ENCODE peak calls at places on chromosomes 3 and 15, in seven cellular contexts. F is GM13977, B is HCT116, X is mammary epithelial cell, R is progenitor cell of endocrine pancreas, D is prostate gland, Z is ascending aorta. L is an unnamed sample.

GRCh38 chr15:73937726-73938125 is 11.5 kb downstream of the LOXL1 start:
- DNase-seq in R (no peak), Z (no peak), F (no peak), B (no peak), X (no peak), D (no peak), L (no peak)

GRCh38 chr3:39637807-39638206 is 170.3 kb downstream of the MOBP start:
- DNase-seq in F (no peak), X (peak; percentile 63), D (no peak), B (peak; percentile 31), Z (no peak), R (no peak), L (no peak)

GRCh38 chr15:32659340-32659831 is 17.9 kb downstream of the SCG5 start:
- DNase-seq in R (no peak), Z (peak; percentile 78), D (peak; percentile 68), X (peak; percentile 88), B (no peak), F (no peak), L (no peak)

GRCh38 chr3:139937674-139938279 is 2.8 kb downstream of the CLSTN2 start:
- DNase-seq in X (peak; percentile 31), B (peak; percentile 19), Z (no peak), R (no peak), F (peak; percentile 58), D (no peak), L (peak; percentile 61)

GRCh38 chr15:39016706-39017105 is 452.1 kb upstream of the RASGRP1 start:
- DNase-seq in F (no peak), R (no peak), B (no peak), Z (no peak), X (no peak), D (no peak), L (no peak)

GRCh38 chr3:134353171-134353825 is 20.9 kb downstream of the AMOTL2 start:
- DNase-seq in B (no peak), Z (no peak), R (no peak), F (no peak), X (no peak), D (no peak), L (no peak)

GRCh38 chr3:87225659-87226058 is 1.4 kb upstream of the CHMP2B start:
- DNase-seq in Z (peak; percentile 65), F (no peak), R (no peak), X (no peak), B (no peak), D (no peak), L (no peak)

GRCh38 chr15:68823561-68823960 is 2.9 kb upstream of the ANP32A start:
- DNase-seq in X (no peak), F (no peak), Z (no peak), R (no peak), D (no peak), B (no peak), L (no peak)

GRCh38 chr15:71093089-71094024 is 21.9 kb upstream of the THSD4 start:
- DNase-seq in R (no peak), X (peak; percentile 93), F (no peak), Z (no peak), B (peak; percentile 74), D (peak; percentile 74), L (no peak)

GRCh38 chr3:175075269-175075668 is 216.1 kb downstream of the NAALADL2 start:
- DNase-seq in Z (no peak), D (no peak), R (no peak), X (peak; percentile 11), F (no peak), B (no peak), L (no peak)
- TF ChIP-seq CTCF in Z (no peak), D (no peak), R (no peak), X (no peak), F (no peak), B (no peak), L (no peak)

DNA sequence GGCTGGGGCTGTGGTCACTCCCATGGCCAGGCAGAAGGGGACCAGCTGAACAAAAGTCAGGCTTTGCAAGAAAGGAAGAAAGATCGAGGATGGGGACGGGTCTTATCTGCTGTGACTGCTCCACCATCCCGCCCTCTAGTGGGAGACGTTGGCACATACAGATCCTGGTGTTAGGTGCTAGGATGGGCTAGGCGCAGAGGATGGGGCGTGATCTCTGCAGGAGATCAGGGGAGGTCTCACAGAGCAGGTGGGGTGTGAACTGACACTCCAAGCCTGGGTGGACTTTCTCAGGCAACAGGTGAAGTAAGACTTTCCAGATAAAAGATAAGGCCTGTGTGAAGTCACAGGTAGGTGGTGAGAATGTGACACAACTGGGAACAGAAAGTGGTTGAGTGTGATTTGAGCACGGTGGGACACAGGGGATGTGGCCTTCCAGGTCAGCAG is 141.9 kb upstream of the SMAD3 start:
- DNase-seq in D (no peak), Z (no peak), R (no peak), B (peak; percentile 37), X (no peak), F (no peak), L (peak; percentile 16)
- TF ChIP-seq CTCF in D (peak; percentile 26), Z (peak; percentile 23), R (peak; percentile 63), B (peak; percentile 63), X (no peak), F (peak; percentile 54), L (peak; percentile 31)

DNA sequence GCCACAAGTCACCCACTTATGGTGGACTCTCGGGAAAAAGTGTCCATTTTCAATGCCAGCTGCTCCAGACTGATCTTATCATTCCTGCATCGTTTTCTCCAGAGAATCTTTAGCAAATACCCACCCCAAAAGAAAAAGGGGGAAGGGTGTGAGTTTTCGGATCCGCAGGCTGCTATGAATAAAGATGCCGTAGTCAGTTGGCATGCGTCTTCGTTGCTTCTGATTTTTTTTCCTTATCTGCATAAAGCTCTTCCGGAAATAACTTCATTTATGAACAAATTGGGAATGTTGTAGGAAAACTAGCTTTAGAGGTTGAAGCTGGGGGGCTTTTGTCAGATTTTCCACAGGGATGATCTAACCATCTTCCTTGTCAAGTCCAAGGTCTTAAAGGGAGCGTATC is 22.4 kb upstream of the VILL start:
- DNase-seq in X (no peak), F (no peak), Z (no peak), D (no peak), R (no peak), B (no peak), L (no peak)
- TF ChIP-seq CTCF in X (no peak), F (no peak), Z (no peak), D (no peak), R (no peak), B (no peak), L (no peak)

GRCh38 chr3:126845910-126846309 is 137.0 kb upstream of the PLXNA1 start:
- DNase-seq in D (no peak), X (no peak), B (no peak), R (no peak), F (no peak), Z (no peak), L (no peak)
- TF ChIP-seq CTCF in D (no peak), X (no peak), B (no peak), R (no peak), F (no peak), Z (no peak), L (no peak)

DNA sequence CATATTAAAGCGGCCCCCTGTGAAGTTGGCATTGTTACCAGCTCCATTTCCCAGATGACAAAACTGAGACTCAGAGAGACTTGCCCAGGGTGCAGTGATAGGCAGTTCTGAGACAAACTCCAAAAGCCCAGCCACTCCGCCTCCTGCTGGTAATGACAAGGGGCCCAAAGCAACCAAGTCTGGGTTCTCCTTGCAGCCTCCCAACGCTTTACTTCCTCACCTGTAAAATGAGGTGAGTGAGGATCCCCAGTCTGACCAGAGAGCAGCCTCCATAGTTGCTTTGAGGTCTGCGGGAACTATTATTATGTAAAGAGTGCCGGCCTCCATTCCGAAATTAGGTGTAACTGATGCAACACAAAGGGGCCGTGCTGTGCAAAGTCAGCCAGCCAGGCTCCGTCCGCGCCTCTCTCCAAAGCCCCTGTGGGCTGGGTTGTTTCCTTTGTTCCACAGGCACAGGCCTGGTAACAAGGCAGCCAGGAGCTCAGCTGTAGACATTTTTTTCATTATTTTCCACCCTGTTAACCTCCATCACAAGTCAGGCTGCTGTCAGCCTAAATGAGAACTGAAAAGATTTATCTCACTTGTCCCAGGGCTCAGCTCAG is 139.1 kb upstream of the RAD18 start:
- DNase-seq in B (no peak), R (no peak), D (no peak), X (no peak), Z (no peak), F (no peak), L (no peak)
- TF ChIP-seq CTCF in B (no peak), R (no peak), D (no peak), X (no peak), Z (no peak), F (no peak), L (no peak)

DNA sequence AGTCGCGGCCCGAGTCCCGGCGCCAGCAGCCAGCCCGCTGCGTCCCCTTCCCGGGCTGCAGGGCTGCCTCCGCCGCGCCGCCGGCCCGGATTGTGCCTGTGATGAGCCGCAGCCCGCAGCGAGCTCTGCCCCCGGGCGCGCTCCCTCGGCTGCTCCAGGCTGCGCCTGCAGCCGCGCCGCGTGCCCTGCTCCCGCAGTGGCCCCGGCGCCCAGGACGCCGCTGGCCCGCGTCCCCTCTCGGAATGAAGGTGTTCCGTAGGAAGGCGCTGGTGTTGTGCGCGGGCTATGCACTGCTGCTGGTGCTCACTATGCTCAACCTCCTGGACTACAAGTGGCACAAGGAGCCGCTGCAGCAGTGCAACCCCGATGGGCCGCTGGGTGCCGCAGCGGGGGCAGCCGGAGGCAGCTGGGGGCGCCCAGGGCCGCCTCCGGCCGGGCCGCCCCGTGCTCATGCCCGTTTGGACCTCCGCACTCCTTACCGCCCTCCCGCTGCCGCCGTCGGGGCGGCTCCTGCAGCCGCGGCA is 1.2 kb downstream of the CHST2 start:
- DNase-seq in R (peak; percentile 28), B (no peak), Z (peak; percentile 65), D (no peak), F (peak; percentile 69), X (peak; percentile 40), L (peak; percentile 78)
- TF ChIP-seq CTCF in R (peak; percentile 23), B (no peak), Z (no peak), D (no peak), F (peak; percentile 50), X (peak; percentile 6), L (peak; percentile 34)

GRCh38 chr15:66046751-66047150 is 177.5 kb downstream of the RAB11A start:
- DNase-seq in B (no peak), F (no peak), R (no peak), D (no peak), X (no peak), Z (no peak), L (peak; percentile 40)
- TF ChIP-seq CTCF in B (peak; percentile 36), F (peak; percentile 25), R (peak; percentile 46), D (no peak), X (no peak), Z (no peak), L (no peak)

GRCh38 chr3:102466001-102466400 is 31.2 kb downstream of the ZPLD1 start:
- DNase-seq in Z (no peak), D (no peak), F (no peak), B (peak; percentile 6), R (no peak), X (no peak), L (no peak)

GRCh38 chr3:102474207-102474606 is 39.4 kb downstream of the ZPLD1 start:
- DNase-seq in Z (no peak), B (no peak), X (no peak), F (no peak), R (no peak), D (no peak), L (no peak)

GRCh38 chr3:102473648-102474047 is 38.8 kb downstream of the ZPLD1 start:
- DNase-seq in X (no peak), R (no peak), F (no peak), D (no peak), B (no peak), Z (no peak), L (no peak)

GRCh38 chr3:102471491-102471890 is 36.7 kb downstream of the ZPLD1 start:
- DNase-seq in R (no peak), Z (no peak), X (no peak), F (no peak), D (no peak), B (no peak), L (no peak)

GRCh38 chr3:102471001-102471400 is 36.2 kb downstream of the ZPLD1 start:
- DNase-seq in D (no peak), B (peak; percentile 7), X (no peak), Z (no peak), F (no peak), R (no peak), L (no peak)
- TF ChIP-seq CTCF in D (no peak), B (peak; percentile 24), X (no peak), Z (no peak), F (peak; percentile 27), R (peak; percentile 12), L (no peak)

L was measured in GM20000.